ENCODE peak calls at places on chromosomes 1 and 21, in eight cellular contexts. G is HepG2, N is left ventricle myocardium inferior, A is spleen, I is thoracic aorta, B is IMR-90, J is keratinocyte, C is sigmoid colon. O is an unnamed sample.

GRCh38 chr1:171739646-171740045 is 2.2 kb downstream of the VAMP4 start:
- DNase-seq in C (no peak), I (no peak), G (no peak), J (no peak), N (no peak), A (no peak), B (peak; percentile 53), O (no peak)

GRCh38 chr1:153598309-153599172 is 14.4 kb downstream of the S100A16 start:
- DNase-seq in A (peak; percentile 85), J (no peak), I (no peak), G (no peak), B (peak; percentile 78), C (peak; percentile 28), N (no peak), O (no peak)

GRCh38 chr1:100752806-100753205 is 33.3 kb downstream of the VCAM1 start:
- DNase-seq in C (no peak), J (no peak), N (no peak), I (no peak), G (no peak), B (no peak), A (no peak), O (no peak)

GRCh38 chr21:42081138-42081537 is 10.0 kb downstream of the UMODL1 start:
- DNase-seq in C (no peak), N (no peak), B (no peak), I (no peak), J (no peak), G (no peak), A (no peak), O (no peak)

GRCh38 chr1:8764301-8764937 is 53.0 kb downstream of the RERE start:
- DNase-seq in B (no peak), G (no peak), J (no peak), I (no peak), C (no peak), N (no peak), A (no peak), O (no peak)

GRCh38 chr1:117127840-117128239 is 6.3 kb upstream of the TRIM45 start:
- DNase-seq in J (no peak), A (no peak), B (peak; percentile 43), N (no peak), I (no peak), C (no peak), G (no peak), O (no peak)

GRCh38 chr1:23422955-23423354 is 1.6 kb downstream of the TCEA3 start:
- DNase-seq in J (no peak), N (no peak), A (no peak), B (no peak), I (no peak), G (no peak), C (no peak), O (peak; percentile 36)

GRCh38 chr1:24754229-24754628 is 9.0 kb downstream of the CLIC4 start:
- DNase-seq in J (no peak), N (no peak), C (no peak), I (no peak), G (no peak), B (no peak), A (no peak), O (no peak)

GRCh38 chr1:39544327-39544726 is 32.3 kb downstream of the PABPC4 start:
- DNase-seq in C (no peak), A (no peak), I (no peak), B (no peak), J (no peak), N (no peak), G (no peak), O (no peak)

GRCh38 chr1:94951056-94951455 is 24.1 kb upstream of the CNN3 start:
- DNase-seq in G (no peak), C (no peak), A (no peak), J (no peak), N (no peak), B (peak; percentile 27), I (no peak), O (no peak)

GRCh38 chr21:38355992-38356781 is 99.4 kb downstream of the KCNJ15 start:
- DNase-seq in J (no peak), B (peak; percentile 61), N (peak; percentile 76), G (peak; percentile 28), A (peak; percentile 94), C (peak; percentile 78), I (no peak), O (peak; percentile 29)

GRCh38 chr1:36864182-36865079 is 169.9 kb downstream of the GRIK3 start:
- DNase-seq in N (no peak), B (no peak), I (no peak), J (no peak), A (no peak), G (no peak), C (no peak), O (no peak)
- TF ChIP-seq CTCF in N (peak; percentile 22), B (no peak), I (no peak), J (peak; percentile 42), A (no peak), G (peak; percentile 35), C (no peak), O (no peak)

DNA sequence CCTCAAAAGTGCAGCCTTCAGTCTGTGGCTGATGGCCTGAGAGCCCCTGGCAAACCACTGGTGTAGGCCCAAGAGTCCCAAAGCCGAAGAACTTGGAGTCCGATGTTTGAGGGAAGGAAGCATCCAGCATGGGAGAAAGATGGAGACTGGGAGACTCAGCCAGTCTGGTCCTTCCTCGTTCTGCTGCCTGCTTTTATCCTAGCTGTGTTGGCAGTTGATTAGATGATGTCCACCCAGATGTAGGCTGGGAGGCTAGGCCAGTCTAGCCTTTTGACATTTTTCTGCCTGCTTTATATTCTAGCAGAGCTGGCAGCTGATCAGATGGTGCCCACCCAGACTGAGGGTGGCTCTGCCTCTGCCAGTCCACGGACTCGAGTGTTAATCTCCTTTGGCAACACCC is 1.1 kb upstream of the LYPD8 start:
- DNase-seq in N (no peak), A (no peak), G (no peak), C (no peak), I (no peak), B (no peak), J (no peak), O (no peak)
- H3K9me3 ChIP-seq in N (peaks cover under 1% of the 10 kb centered on the region), A (peaks cover 6% of the 10 kb centered on the region), G (no peaks in the 10 kb centered on the region), C (no peaks in the 10 kb centered on the region), I (no peaks in the 10 kb centered on the region), B (peaks cover 50% of the 10 kb centered on the region), J (peaks cover 6% of the 10 kb centered on the region), O (no peaks in the 10 kb centered on the region)

DNA sequence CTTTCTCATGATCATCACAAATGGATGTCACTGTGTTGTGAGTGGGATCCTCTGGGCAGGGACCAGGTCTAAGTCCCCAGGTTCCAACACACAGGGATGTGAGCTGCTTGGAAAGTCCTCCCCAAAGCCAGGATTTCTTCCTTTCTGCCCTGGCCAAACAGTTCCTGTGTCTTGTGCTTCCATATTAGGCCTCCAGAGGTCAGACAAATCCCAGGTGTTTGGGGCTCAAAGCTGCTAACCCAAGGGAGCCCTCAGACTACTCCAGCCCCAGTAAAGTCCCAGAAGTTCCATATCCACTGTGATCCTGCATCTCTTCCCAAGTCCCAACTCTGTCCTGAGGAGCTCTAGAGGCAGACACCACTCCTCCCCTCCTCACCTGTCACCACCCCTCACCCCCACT is 27.7 kb upstream of the MAGOH start:
- DNase-seq in J (no peak), I (no peak), G (peak; percentile 17), A (no peak), C (no peak), N (no peak), B (no peak), O (no peak)
- TF ChIP-seq CTCF in J (peak; percentile 51), I (no peak), G (peak; percentile 46), A (no peak), C (no peak), N (peak; percentile 18), B (peak; percentile 22), O (no peak)

DNA sequence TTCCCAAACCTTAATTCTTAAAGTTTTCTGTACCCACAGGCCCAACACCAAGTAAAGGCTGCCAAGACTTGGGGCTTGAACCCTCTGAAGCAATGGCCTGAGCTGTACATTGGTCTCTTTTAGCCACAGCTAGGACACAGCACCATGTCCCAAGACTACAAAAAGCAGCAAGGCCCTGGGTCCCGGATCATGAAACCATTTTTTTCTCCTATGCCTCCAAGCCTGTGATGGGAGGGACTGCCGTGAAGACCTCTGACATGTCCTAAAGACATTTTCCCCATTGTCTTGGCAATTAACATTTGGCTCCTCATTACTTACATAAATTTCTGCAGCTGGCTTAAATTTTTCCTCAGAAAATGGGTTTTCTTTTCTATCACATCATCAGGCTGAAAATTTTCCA is 30.9 kb downstream of the ZNF670 start:
- DNase-seq in C (no peak), N (no peak), J (no peak), G (no peak), I (no peak), A (no peak), B (no peak), O (no peak)
- H3K9me3 ChIP-seq in C (no peaks in the 10 kb centered on the region), N (peaks cover 83% of the 10 kb centered on the region), J (peaks cover 9% of the 10 kb centered on the region), G (peaks cover 91% of the 10 kb centered on the region), I (peaks cover 37% of the 10 kb centered on the region), A (peaks cover 100% of the 10 kb centered on the region), B (peaks cover 42% of the 10 kb centered on the region), O (peaks cover 3% of the 10 kb centered on the region)

GRCh38 chr1:44999232-44999631 is 11.9 kb downstream of the HECTD3 start:
- DNase-seq in J (no peak), N (no peak), I (no peak), B (no peak), C (no peak), G (no peak), A (no peak), O (no peak)
- TF ChIP-seq CTCF in J (no peak), N (no peak), I (no peak), B (no peak), C (no peak), G (no peak), A (no peak), O (no peak)

DNA sequence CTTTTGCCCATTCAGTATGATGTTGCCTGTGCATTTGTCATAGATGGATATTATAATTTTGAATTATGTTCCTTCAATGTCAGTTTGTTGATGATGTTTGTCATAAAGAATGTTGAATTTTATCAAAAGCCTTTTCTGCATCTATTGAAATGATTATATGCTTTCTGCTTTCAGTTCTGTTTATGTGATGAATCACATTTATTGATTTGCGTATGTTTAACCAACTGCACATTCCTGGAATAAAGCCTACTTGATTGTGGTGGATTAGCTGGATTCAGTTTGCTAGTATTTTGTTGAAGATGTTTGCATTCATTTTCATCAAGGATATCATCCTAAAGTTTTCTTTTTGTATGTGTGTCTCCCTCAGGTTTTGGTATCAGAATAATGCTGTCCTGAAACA is 5.7 kb upstream of the OR2M4 start:
- DNase-seq in A (no peak), G (no peak), N (no peak), B (no peak), C (no peak), J (no peak), I (no peak), O (no peak)
- H3K9me3 ChIP-seq in A (peaks cover 18% of the 10 kb centered on the region), G (peaks cover 82% of the 10 kb centered on the region), N (peaks cover 23% of the 10 kb centered on the region), B (peaks cover 16% of the 10 kb centered on the region), C (no peaks in the 10 kb centered on the region), J (peaks cover 4% of the 10 kb centered on the region), I (no peaks in the 10 kb centered on the region), O (no peaks in the 10 kb centered on the region)

GRCh38 chr1:204974326-204974725 is 68.7 kb upstream of the CNTN2 start:
- DNase-seq in J (no peak), C (no peak), I (no peak), B (no peak), G (no peak), A (no peak), N (no peak), O (no peak)
- TF ChIP-seq CTCF in J (no peak), C (no peak), I (no peak), B (no peak), G (peak; percentile 10), A (no peak), N (no peak), O (no peak)

GRCh38 chr1:177779325-177779965 is 190.4 kb downstream of the SEC16B start:
- DNase-seq in B (no peak), J (no peak), N (no peak), A (no peak), C (no peak), G (no peak), I (no peak), O (peak; percentile 31)
- H3K9me3 ChIP-seq in B (no peaks in the 10 kb centered on the region), J (no peaks in the 10 kb centered on the region), N (peaks cover 9% of the 10 kb centered on the region), A (peaks cover 4% of the 10 kb centered on the region), C (no peaks in the 10 kb centered on the region), G (peaks cover under 1% of the 10 kb centered on the region), I (no peaks in the 10 kb centered on the region), O (no peaks in the 10 kb centered on the region)